ENCODE peak calls at places on chromosome 1, in eight cellular contexts. U is DMS 273 treated with DMSO at 0.1 percent for 48 hours; F is astrocyte; O is foreskin melanocyte; S is activated gamma-delta T cell treated with anti-CD3 and anti-CD28 coated beads, Interleukin-2, amount 50 U/mL, for 16 hours; G is mucosa of gallbladder; H is HuH-7.5; J is left ventricle myocardium inferior. A is an unnamed sample.

GRCh38 chr1:202144510-202145324 is at the start of gene ARL8A:
- DNase-seq in U (peak), F (no peak), O (no peak), S (peak), G (peak), H (peak), J (peak), A (no peak)

GRCh38 chr1:167551359-167551758 is 2.2 kb downstream of the CREG1 start:
- DNase-seq in U (no peak), F (no peak), O (no peak), S (no peak), G (no peak), H (no peak), J (no peak), A (no peak)

GRCh38 chr1:86155807-86156561 is 588 bp downstream of the COL24A1 start:
- DNase-seq in U (no peak), F (peak), O (no peak), S (no peak), G (peak), H (no peak), J (peak), A (peak)

GRCh38 chr1:50139339-50139738 is 30.6 kb downstream of the ELAVL4 start:
- DNase-seq in U (peak), F (no peak), O (no peak), S (no peak), G (no peak), H (no peak), J (no peak), A (no peak)

GRCh38 chr1:214476958-214477870 is 74.2 kb downstream of the PTPN14 start:
- DNase-seq in U (no peak), F (peak), O (no peak), S (no peak), G (no peak), H (no peak), J (no peak), A (no peak)

GRCh38 chr1:226738421-226738994 is 574 bp downstream of the ITPKB start:
- DNase-seq in U (no peak), F (no peak), O (no peak), S (no peak), G (no peak), H (no peak), J (peak), A (no peak)

GRCh38 chr1:208304193-208304712 is 60.1 kb upstream of the PLXNA2 start:
- DNase-seq in U (no peak), F (no peak), O (no peak), S (no peak), G (no peak), H (no peak), J (no peak), A (no peak)

GRCh38 chr1:220876511-220877347 is 2.5 kb upstream of the HLX start:
- DNase-seq in U (no peak), F (no peak), O (no peak), S (no peak), G (no peak), H (no peak), J (no peak), A (no peak)

GRCh38 chr1:101221945-101222429 is 14.8 kb upstream of the S1PR1 start:
- DNase-seq in U (no peak), F (no peak), O (no peak), S (no peak), G (no peak), H (no peak), J (no peak), A (no peak)

GRCh38 chr1:51654000-51654399 is 37.1 kb downstream of the OSBPL9 start:
- DNase-seq in U (no peak), F (no peak), O (no peak), S (no peak), G (no peak), H (no peak), J (no peak), A (no peak)

GRCh38 chr1:180594723-180595122 is 36.0 kb downstream of the OVAAL start:
- DNase-seq in U (no peak), F (no peak), O (no peak), S (no peak), G (no peak), H (no peak), J (no peak), A (no peak)

GRCh38 chr1:46344481-46344880 is 3.9 kb downstream of the NSUN4 start:
- DNase-seq in U (no peak), F (no peak), O (no peak), S (no peak), G (no peak), H (no peak), J (no peak), A (no peak)

GRCh38 chr1:98813738-98814309 is 152.3 kb downstream of the SNX7 start:
- DNase-seq in U (no peak), F (no peak), O (no peak), S (no peak), G (no peak), H (no peak), J (no peak), A (no peak)

GRCh38 chr1:116375884-116376733 is 3.1 kb downstream of the ATP1A1 start:
- DNase-seq in U (peak), F (peak), O (peak), S (peak), G (peak), H (peak), J (peak), A (no peak)

GRCh38 chr1:110627763-110628162 is 21.6 kb upstream of the KCNA2 start:
- DNase-seq in U (no peak), F (no peak), O (no peak), S (no peak), G (no peak), H (no peak), J (no peak), A (no peak)

GRCh38 chr1:150560986-150561829 is 12.0 kb downstream of the ADAMTSL4 start:
- DNase-seq in U (peak), F (peak), O (peak), S (peak), G (peak), H (peak), J (peak), A (peak)

GRCh38 chr1:48530727-48531351 is 58.8 kb upstream of the SPATA6 start:
- DNase-seq in U (no peak), F (peak), O (no peak), S (no peak), G (peak), H (peak), J (no peak), A (peak)

GRCh38 chr1:179978199-179979079 is 23.8 kb downstream of the CEP350 start:
- DNase-seq in U (no peak), F (no peak), O (no peak), S (no peak), G (no peak), H (no peak), J (no peak), A (no peak)

GRCh38 chr1:2803086-2803930 is 1.8 kb upstream of the TTC34 start:
- DNase-seq in U (no peak), F (no peak), O (no peak), S (no peak), G (no peak), H (no peak), J (no peak), A (no peak)

GRCh38 chr1:119254067-119254720 is 113.7 kb upstream of the WARS2 start:
- DNase-seq in U (no peak), F (no peak), O (no peak), S (no peak), G (no peak), H (peak), J (no peak), A (no peak)

GRCh38 chr1:214282696-214283225 is 1.8 kb downstream of the SMYD2 start:
- DNase-seq in U (no peak), F (no peak), O (no peak), S (no peak), G (no peak), H (no peak), J (no peak), A (no peak)

GRCh38 chr1:77126309-77126708 is 92.9 kb downstream of the PIGK start:
- DNase-seq in U (peak), F (peak), O (peak), S (no peak), G (peak), H (no peak), J (no peak), A (peak)

GRCh38 chr1:89757532-89757931 is 63.3 kb upstream of the LRRC8D start:
- DNase-seq in U (no peak), F (no peak), O (no peak), S (no peak), G (no peak), H (no peak), J (peak), A (no peak)

GRCh38 chr1:101314244-101314643 is 77.4 kb downstream of the S1PR1 start:
- DNase-seq in U (no peak), F (peak), O (no peak), S (no peak), G (no peak), H (no peak), J (no peak), A (no peak)

GRCh38 chr1:47679826-47680225 is 242.0 kb downstream of the FOXD2 start:
- DNase-seq in U (no peak), F (no peak), O (no peak), S (no peak), G (no peak), H (no peak), J (no peak), A (no peak)

GRCh38 chr1:209040351-209040750 is 543.2 kb upstream of the CAMK1G start:
- DNase-seq in U (no peak), F (no peak), O (no peak), S (no peak), G (no peak), H (no peak), J (no peak), A (no peak)

A was measured in NCI-H524.